ENCODE peak calls at places on chromosomes 2 and 18, in ten cellular contexts. Z is spleen, N is ovary, A is choroid plexus epithelial cell, O is HL-60, T is dorsolateral prefrontal cortex, C is foreskin fibroblast, R is SK-N-SH, J is AG09309, H is esophagus squamous epithelium. S is an unnamed sample.

GRCh38 chr2:54483426-54483825 is 27.3 kb downstream of the SPTBN1 start:
- DNase-seq in Z (no peak), N (no peak), A (peak; percentile 53), O (no peak), T (no peak), C (peak; percentile 66), R (no peak), J (no peak), H (no peak), S (peak; percentile 76)

GRCh38 chr2:79723830-79724229 is 211.0 kb downstream of the CTNNA2 start:
- DNase-seq in Z (no peak), N (no peak), A (peak; percentile 94), O (no peak), T (no peak), C (peak; percentile 59), R (no peak), J (peak; percentile 5), H (no peak), S (peak; percentile 97)

GRCh38 chr2:30224147-30224546 is 7.2 kb upstream of the LBH start:
- DNase-seq in Z (no peak), N (no peak), A (no peak), O (no peak), T (no peak), C (no peak), R (no peak), J (no peak), H (no peak), S (no peak)

GRCh38 chr2:43238813-43239212 is 12.4 kb upstream of the ZFP36L2 start:
- DNase-seq in Z (no peak), N (no peak), A (no peak), O (no peak), T (no peak), C (no peak), R (no peak), J (no peak), H (no peak), S (no peak)

GRCh38 chr18:22713511-22713910 is 219.6 kb upstream of the RBBP8 start:
- DNase-seq in Z (no peak), N (no peak), A (peak; percentile 33), O (no peak), T (no peak), C (no peak), R (no peak), J (no peak), H (no peak), S (no peak)

GRCh38 chr2:205680067-205680466 is 2.2 kb upstream of the NRP2 start:
- DNase-seq in Z (no peak), N (no peak), A (peak; percentile 97), O (peak; percentile 63), T (no peak), C (peak; percentile 69), R (peak; percentile 70), J (no peak), H (no peak), S (peak; percentile 91)

GRCh38 chr2:151306621-151307020 is 17.2 kb upstream of the NMI start:
- DNase-seq in Z (no peak), N (no peak), A (peak; percentile 67), O (no peak), T (no peak), C (peak; percentile 62), R (no peak), J (peak; percentile 70), H (no peak), S (peak; percentile 91)

GRCh38 chr18:57772387-57772799 is 30.7 kb downstream of the ATP8B1 start:
- DNase-seq in Z (no peak), N (no peak), A (no peak), O (no peak), T (no peak), C (no peak), R (no peak), J (no peak), H (no peak), S (no peak)

GRCh38 chr2:9146656-9147055 is 60.0 kb upstream of the ASAP2 start:
- DNase-seq in Z (peak; percentile 20), N (no peak), A (no peak), O (no peak), T (no peak), C (no peak), R (no peak), J (no peak), H (no peak), S (no peak)

GRCh38 chr2:238261718-238262375 is 22.0 kb upstream of the HES6 start:
- DNase-seq in Z (no peak), N (no peak), A (no peak), O (no peak), T (no peak), C (no peak), R (no peak), J (no peak), H (no peak), S (no peak)

GRCh38 chr2:159051656-159052055 is 83.2 kb downstream of the TANC1 start:
- DNase-seq in Z (no peak), N (no peak), A (no peak), O (no peak), T (no peak), C (no peak), R (no peak), J (peak; percentile 56), H (no peak), S (peak; percentile 37)
- H3K4me3 ChIP-seq in Z (no peak overlapping the region), N (no peak overlapping the region), A (no peak overlapping the region), O (no peak overlapping the region), T (no peak overlapping the region), C (no peak overlapping the region), R (no peak overlapping the region), J (no peak overlapping the region), H (no peak overlapping the region), S (no peak overlapping the region)

DNA sequence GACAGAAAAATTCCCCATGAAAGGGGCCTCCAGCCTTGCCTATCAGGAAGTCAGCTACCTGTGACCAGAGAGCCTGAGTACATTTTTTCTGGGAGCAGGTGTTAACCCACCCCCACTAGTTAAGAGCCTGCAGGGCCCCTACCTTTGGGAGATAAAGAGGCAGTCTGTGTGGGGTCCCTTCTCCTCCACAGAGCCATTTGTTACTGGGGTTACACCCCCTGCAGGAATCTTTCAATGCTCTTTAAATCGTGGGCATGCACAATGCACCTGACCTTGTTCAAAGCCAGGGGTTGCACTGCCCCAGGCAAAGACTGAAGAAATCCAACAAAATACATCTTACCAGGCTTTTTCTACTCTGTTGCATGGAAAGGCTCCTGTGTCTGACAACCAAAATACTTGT is 15.7 kb upstream of the LYPD6 start:
- DNase-seq in Z (no peak), N (no peak), A (no peak), O (no peak), T (no peak), C (no peak), R (no peak), J (no peak), H (no peak), S (no peak)
- TF ChIP-seq CTCF in Z (no peak), N (no peak), A (no peak), O (no peak), T (no peak), C (no peak), R (no peak), J (no peak), H (no peak), S (no peak)

GRCh38 chr2:58046585-58047372 is at the start of gene VRK2:
- DNase-seq in Z (peak; percentile 98), N (peak; percentile 86), A (peak; percentile 95), O (peak; percentile 93), T (peak; percentile 60), C (peak; percentile 93), R (peak; percentile 21), J (no peak), H (peak; percentile 74), S (peak; percentile 89)

GRCh38 chr2:58045580-58046334 is 849 bp upstream of the VRK2 start:
- DNase-seq in Z (peak; percentile 76), N (peak; percentile 25), A (no peak), O (peak; percentile 6), T (no peak), C (no peak), R (no peak), J (no peak), H (no peak), S (no peak)

GRCh38 chr2:58046335-58046584 is 346 bp upstream of the VRK2 start:
- DNase-seq in Z (no peak), N (no peak), A (no peak), O (no peak), T (no peak), C (no peak), R (no peak), J (no peak), H (no peak), S (no peak)

GRCh38 chr2:58047373-58047674 is 718 bp downstream of the VRK2 start:
- DNase-seq in Z (no peak), N (no peak), A (no peak), O (no peak), T (no peak), C (no peak), R (no peak), J (no peak), H (no peak), S (no peak)

DNA sequence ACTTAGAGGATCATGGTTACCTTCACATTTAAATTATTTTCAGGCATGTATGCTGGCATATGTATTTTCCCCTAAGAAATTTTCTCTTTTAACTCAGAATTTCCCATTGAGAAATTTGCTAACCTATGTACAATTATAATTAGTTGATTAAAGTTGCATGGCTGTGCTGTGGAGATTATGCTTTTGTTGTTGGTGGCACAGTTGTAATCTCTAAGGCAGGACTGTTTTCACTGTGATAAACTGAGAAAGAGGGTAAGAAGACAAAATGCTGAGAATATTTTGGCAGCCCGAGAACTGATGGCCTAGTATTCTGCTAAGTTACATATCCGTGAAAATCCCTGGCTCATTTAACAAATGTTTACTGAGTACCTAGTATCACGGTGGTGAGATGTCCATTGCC is 1.4 kb downstream of the VRK2 start:
- DNase-seq in Z (no peak), N (no peak), A (no peak), O (no peak), T (no peak), C (no peak), R (no peak), J (no peak), H (no peak), S (no peak)
- H3K4me3 ChIP-seq in Z (peak overlapping the region; percentile 60), N (no peak overlapping the region), A (no peak overlapping the region), O (peak overlapping the region; percentile 59), T (no peak overlapping the region), C (peak overlapping the region; percentile 81), R (no peak overlapping the region), J (no peak overlapping the region), H (no peak overlapping the region), S (no peak overlapping the region)

GRCh38 chr2:6212516-6212915 is 520.3 kb downstream of the SOX11 start:
- DNase-seq in Z (no peak), N (no peak), A (no peak), O (no peak), T (no peak), C (no peak), R (no peak), J (no peak), H (no peak), S (no peak)

GRCh38 chr2:6213056-6213780 is 521.0 kb downstream of the SOX11 start:
- DNase-seq in Z (no peak), N (no peak), A (no peak), O (no peak), T (no peak), C (no peak), R (no peak), J (no peak), H (no peak), S (no peak)

GRCh38 chr2:6215053-6215452 is 522.9 kb downstream of the SOX11 start:
- DNase-seq in Z (no peak), N (no peak), A (no peak), O (no peak), T (no peak), C (no peak), R (no peak), J (no peak), H (no peak), S (no peak)

GRCh38 chr2:6216234-6216633 is 524.0 kb downstream of the SOX11 start:
- DNase-seq in Z (no peak), N (no peak), A (no peak), O (no peak), T (no peak), C (no peak), R (no peak), J (no peak), H (no peak), S (no peak)

GRCh38 chr2:6214471-6214870 is 522.3 kb downstream of the SOX11 start:
- DNase-seq in Z (no peak), N (no peak), A (no peak), O (no peak), T (no peak), C (no peak), R (no peak), J (no peak), H (no peak), S (no peak)
- TF ChIP-seq CTCF in Z (no peak), N (no peak), A (no peak), O (no peak), T (no peak), C (no peak), R (no peak), J (no peak), H (no peak), S (no peak)